ENCODE peak calls at places on chromosome 14, in four cellular contexts. E, O, F and H are unnamed samples.

GRCh38 chr14:57420986-57421385 is 30.6 kb downstream of the NAA30 start:
- DNase-seq in E (no peak), O (no peak), F (no peak), H (no peak)

GRCh38 chr14:95263527-95264231 is 56.0 kb downstream of the CLMN start:
- DNase-seq in F (no peak), O (no peak), E (no peak), H (no peak)

GRCh38 chr14:69643430-69644200 is 32.2 kb downstream of the SUSD6 start:
- DNase-seq in O (no peak), E (peak; percentile 82), F (no peak), H (no peak)

GRCh38 chr14:77007975-77008421 is 20.5 kb downstream of the IRF2BPL start:
- DNase-seq in F (no peak), O (no peak), E (no peak), H (no peak)

GRCh38 chr14:96080571-96080970 is 41.4 kb downstream of the C14orf132 start:
- DNase-seq in O (no peak), E (no peak), F (no peak), H (no peak)

GRCh38 chr14:30580616-30581282 is 21.8 kb downstream of the G2E3 start:
- DNase-seq in O (no peak), E (no peak), F (no peak), H (no peak)

GRCh38 chr14:38964630-38965029 is 138.4 kb downstream of the SEC23A start:
- DNase-seq in E (no peak), F (no peak), O (no peak), H (no peak)

GRCh38 chr14:81716953-81717352 is 183.3 kb upstream of the SEL1L start:
- DNase-seq in E (no peak), F (no peak), O (no peak), H (no peak)

GRCh38 chr14:90851327-90852036 is 35.3 kb upstream of the TTC7B start:
- DNase-seq in E (no peak), O (no peak), F (no peak), H (no peak)

GRCh38 chr14:69543341-69544249 is 31.1 kb downstream of the CCDC177 start:
- DNase-seq in F (peak; percentile 68), O (no peak), E (peak; percentile 13), H (no peak)

GRCh38 chr14:45253754-45254300 is 825 bp upstream of the MIS18BP1 start:
- DNase-seq in F (no peak), O (peak; percentile 12), E (no peak), H (no peak)

GRCh38 chr14:68779761-68780323 is 13.0 kb downstream of the ZFP36L1 start:
- DNase-seq in O (no peak), F (no peak), E (no peak), H (no peak)

GRCh38 chr14:76773188-76773885 is 12.1 kb downstream of the VASH1 start:
- DNase-seq in O (no peak), E (no peak), F (no peak), H (no peak)

GRCh38 chr14:26905219-26905618 is 307.4 kb upstream of the NOVA1 start:
- DNase-seq in O (no peak), F (no peak), E (no peak), H (no peak)
- TF ChIP-seq CTCF in O (no peak), F (no peak), E (no peak), H (no peak)

GRCh38 chr14:105492051-105492965 is 1.3 kb downstream of the TEDC1 start:
- DNase-seq in F (no peak), O (no peak), E (no peak), H (no peak)
- TF ChIP-seq CTCF in F (no peak), O (no peak), E (no peak), H (no peak)

DNA sequence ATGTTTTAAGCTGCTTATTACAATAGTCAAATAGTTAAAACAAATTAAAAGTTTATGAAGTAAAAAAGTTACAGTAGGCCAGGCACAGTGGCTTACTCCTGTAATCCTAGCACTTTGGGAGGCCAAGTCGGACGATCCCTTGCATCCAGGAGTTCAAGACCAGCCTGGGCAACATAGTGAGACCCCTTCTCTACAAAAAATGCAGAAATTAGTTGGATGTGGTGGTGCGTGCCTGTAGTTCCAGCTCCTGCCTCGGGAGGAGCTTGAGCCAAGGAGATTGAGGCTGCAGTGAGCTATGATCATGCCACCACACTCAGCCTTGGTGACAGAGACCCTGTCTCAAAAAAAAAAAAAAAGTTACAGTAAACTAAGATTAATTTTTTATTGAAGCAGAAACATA is 142.6 kb downstream of the MIPOL1 start:
- DNase-seq in F (no peak), O (no peak), E (no peak), H (no peak)
- TF ChIP-seq CTCF in F (no peak), O (no peak), E (peak; percentile 23), H (no peak)

GRCh38 chr14:47442206-47442605 is 233.2 kb downstream of the MDGA2 start:
- DNase-seq in O (no peak), E (no peak), F (peak; percentile 38), H (no peak)
- TF ChIP-seq CTCF in O (no peak), E (peak; percentile 14), F (no peak), H (no peak)

DNA sequence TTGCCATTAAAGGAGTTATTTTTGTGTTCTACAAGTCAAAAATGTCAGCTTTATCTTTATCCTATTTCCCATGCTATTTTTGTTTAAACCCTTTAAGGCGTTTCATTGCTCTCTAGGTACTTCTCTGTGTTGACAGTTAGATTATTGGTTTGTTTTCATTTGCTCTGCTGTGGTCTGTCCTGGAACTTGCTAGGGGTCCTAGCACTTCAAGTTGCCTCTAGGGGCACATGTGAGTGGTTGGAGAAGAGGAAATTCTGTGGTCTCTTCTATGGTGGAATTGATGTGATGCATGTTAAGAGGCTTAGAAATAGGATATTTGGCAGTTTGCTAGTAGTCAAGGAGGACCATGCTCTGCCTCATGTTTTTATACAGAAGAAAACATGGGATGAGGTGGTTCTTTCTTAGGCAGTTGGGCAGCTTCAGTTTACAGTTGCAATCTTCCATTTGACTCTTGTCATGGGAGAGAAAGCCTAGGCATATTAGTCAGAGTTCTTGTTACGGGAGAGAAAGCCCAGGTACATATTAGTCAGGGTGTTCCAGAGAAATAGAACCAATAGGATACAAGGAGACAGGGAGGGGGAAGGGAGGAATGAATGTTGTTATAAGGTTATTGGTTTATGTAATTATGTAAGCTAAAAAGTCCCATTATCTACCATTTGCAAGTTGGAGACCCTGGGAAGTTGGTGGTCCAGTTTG is 14.4 kb downstream of the TTLL5 start:
- DNase-seq in E (no peak), O (no peak), F (no peak), H (no peak)
- TF ChIP-seq CTCF in E (no peak), O (no peak), F (no peak), H (no peak)

GRCh38 chr14:89720741-89721315 is 233.7 kb downstream of the EFCAB11 start:
- DNase-seq in E (no peak), O (peak; percentile 36), F (no peak), H (peak; percentile 33)
- TF ChIP-seq CTCF in E (no peak), O (no peak), F (no peak), H (no peak)

GRCh38 chr14:100842799-100843198 is 16.9 kb downstream of the MEG3 start:
- DNase-seq in F (no peak), O (no peak), E (no peak), H (no peak)
- TF ChIP-seq CTCF in F (no peak), O (no peak), E (no peak), H (no peak)